ENCODE peak calls at places on chromosomes 2 and 18, in seven cellular contexts. F is cardiac fibroblast; O is neural crest cell; R is CD8-positive, alpha-beta T cell; X is Peyer's patch; N is K562; U is brain microvascular endothelial cell. W is an unnamed sample.

GRCh38 chr2:69667805-69668382 is 24.4 kb upstream of the AAK1 start:
- DNase-seq in F (no peak), O (no peak), R (no peak), X (no peak), N (no peak), U (no peak), W (peak)

GRCh38 chr2:201234167-201235139 is 25.9 kb upstream of the CASP8 start:
- DNase-seq in F (no peak), O (no peak), R (peak), X (peak), N (no peak), U (no peak), W (no peak)

GRCh38 chr2:12806535-12806934 is 89.8 kb downstream of the TRIB2 start:
- DNase-seq in F (peak), O (no peak), R (no peak), X (no peak), N (no peak), U (no peak), W (no peak)

GRCh38 chr18:13112982-13113381 is 105.6 kb upstream of the LDLRAD4 start:
- DNase-seq in F (peak), O (peak), R (no peak), X (no peak), N (peak), U (peak), W (peak)

GRCh38 chr2:106562232-106562631 is 75.1 kb downstream of the CD8B2 start:
- DNase-seq in F (peak), O (no peak), R (no peak), X (no peak), N (no peak), U (no peak), W (no peak)

GRCh38 chr2:59378104-59378503 is 1137.0 kb upstream of the FANCL start:
- DNase-seq in F (no peak), O (no peak), R (no peak), X (no peak), N (no peak), U (no peak), W (no peak)

GRCh38 chr2:176492583-176492982 is 223.3 kb downstream of the MTX2 start:
- DNase-seq in F (no peak), O (no peak), R (no peak), X (no peak), N (no peak), U (no peak), W (no peak)

GRCh38 chr2:233829193-233830110 is 24.9 kb downstream of the HJURP start:
- DNase-seq in F (no peak), O (no peak), R (no peak), X (no peak), N (no peak), U (no peak), W (no peak)

GRCh38 chr2:146927080-146927714 is 917.6 kb upstream of the ACVR2A start:
- DNase-seq in F (peak), O (peak), R (no peak), X (no peak), N (no peak), U (peak), W (no peak)

GRCh38 chr2:233379034-233379433 is 24.7 kb downstream of the DGKD start:
- DNase-seq in F (no peak), O (no peak), R (no peak), X (no peak), N (no peak), U (no peak), W (no peak)

GRCh38 chr2:198283149-198283548 is 478.8 kb downstream of the PLCL1 start:
- DNase-seq in F (peak), O (no peak), R (no peak), X (no peak), N (no peak), U (no peak), W (no peak)

GRCh38 chr2:212970132-212970531 is 181.3 kb downstream of the IKZF2 start:
- DNase-seq in F (no peak), O (no peak), R (no peak), X (no peak), N (no peak), U (no peak), W (peak)

GRCh38 chr2:215207041-215207440 is 68.6 kb upstream of the ABCA12 start:
- DNase-seq in F (no peak), O (no peak), R (no peak), X (no peak), N (no peak), U (no peak), W (no peak)

GRCh38 chr2:168889635-168890005 is 610 bp downstream of the SPC25 start:
- DNase-seq in F (no peak), O (no peak), R (no peak), X (no peak), N (peak), U (no peak), W (no peak)

GRCh38 chr18:60846396-60846795 is 473.8 kb upstream of the MC4R start:
- DNase-seq in F (no peak), O (no peak), R (no peak), X (no peak), N (no peak), U (no peak), W (no peak)

GRCh38 chr18:64444819-64445218 is 295.9 kb upstream of the LINC00305 start:
- DNase-seq in F (no peak), O (no peak), R (no peak), X (no peak), N (no peak), U (no peak), W (no peak)

GRCh38 chr18:14976736-14977430 is 228.9 kb downstream of the ANKRD30B start:
- DNase-seq in F (no peak), O (no peak), R (no peak), X (no peak), N (no peak), U (no peak), W (no peak)

GRCh38 chr2:145374165-145374564 is 854.2 kb upstream of the ZEB2 start:
- DNase-seq in F (no peak), O (no peak), R (no peak), X (no peak), N (no peak), U (no peak), W (no peak)

GRCh38 chr2:23294238-23294637 is 90.7 kb upstream of the KLHL29 start:
- DNase-seq in F (no peak), O (no peak), R (no peak), X (no peak), N (peak), U (no peak), W (no peak)

GRCh38 chr2:171432206-171432968 is 1.4 kb downstream of the METTL8 start:
- DNase-seq in F (no peak), O (no peak), R (no peak), X (no peak), N (no peak), U (no peak), W (no peak)

GRCh38 chr2:116142828-116143227 is 1671.7 kb upstream of the DDX18 start:
- DNase-seq in F (no peak), O (no peak), R (no peak), X (no peak), N (no peak), U (no peak), W (no peak)

GRCh38 chr2:192669505-192670082 is 474.9 kb upstream of the TMEFF2 start:
- DNase-seq in F (no peak), O (no peak), R (no peak), X (no peak), N (no peak), U (no peak), W (no peak)

GRCh38 chr2:67159929-67160328 is 237.2 kb upstream of the ETAA1 start:
- DNase-seq in F (no peak), O (no peak), R (no peak), X (no peak), N (no peak), U (no peak), W (peak)

GRCh38 chr2:63446658-63447057 is 141.6 kb downstream of the WDPCP start:
- DNase-seq in F (no peak), O (no peak), R (no peak), X (no peak), N (no peak), U (no peak), W (no peak)

GRCh38 chr18:13235981-13236380 is 17.4 kb downstream of the LDLRAD4 start:
- DNase-seq in F (no peak), O (no peak), R (no peak), X (no peak), N (no peak), U (no peak), W (no peak)

GRCh38 chr2:132691556-132691955 is 21.6 kb upstream of the LYPD1 start:
- DNase-seq in F (no peak), O (no peak), R (no peak), X (no peak), N (no peak), U (no peak), W (no peak)

GRCh38 chr18:55101458-55101824 is 142.2 kb upstream of the CCDC68 start:
- DNase-seq in F (no peak), O (no peak), R (no peak), X (no peak), N (no peak), U (no peak), W (no peak)

GRCh38 chr18:59878644-59879043 is 21.2 kb upstream of the PMAIP1 start:
- DNase-seq in F (no peak), O (no peak), R (no peak), X (no peak), N (no peak), U (no peak), W (no peak)

GRCh38 chr18:7626922-7627440 is 59.9 kb downstream of the PTPRM start:
- DNase-seq in F (peak), O (no peak), R (no peak), X (no peak), N (no peak), U (peak), W (peak)

DNA sequence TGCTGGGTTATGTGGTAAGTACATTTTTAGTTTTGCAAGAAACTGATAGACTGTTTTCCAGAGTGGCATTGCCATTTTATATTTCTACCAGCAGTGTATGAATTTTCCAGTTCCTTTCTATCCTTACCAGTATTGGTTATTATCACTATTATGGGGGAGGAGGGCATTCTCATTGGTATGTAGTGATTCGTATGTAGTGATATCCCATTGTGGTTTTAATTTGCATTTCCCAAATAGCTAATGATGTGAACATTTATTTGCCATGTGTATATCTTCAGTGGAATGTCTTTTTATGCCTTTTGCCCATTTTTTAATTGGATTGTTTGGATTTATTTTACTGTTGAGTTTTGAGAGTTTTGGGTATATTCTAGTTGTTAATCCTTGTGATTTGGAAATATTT is 16.9 kb downstream of the EIF5B start:
- DNase-seq in F (peak), O (no peak), R (no peak), X (no peak), N (no peak), U (no peak), W (peak)
- TF ChIP-seq CTCF in F (no peak), O (no peak), R (no peak), X (no peak), N (no peak), U (no peak), W (no peak)

GRCh38 chr2:159755014-159755413 is 42.7 kb downstream of the MARCHF7 start:
- DNase-seq in F (no peak), O (no peak), R (no peak), X (no peak), N (no peak), U (no peak), W (no peak)

GRCh38 chr2:159753797-159754196 is 41.5 kb downstream of the MARCHF7 start:
- DNase-seq in F (no peak), O (no peak), R (no peak), X (no peak), N (no peak), U (no peak), W (no peak)

GRCh38 chr2:159758239-159758638 is 39.8 kb downstream of the CD302 start:
- DNase-seq in F (no peak), O (no peak), R (no peak), X (no peak), N (no peak), U (no peak), W (no peak)

GRCh38 chr2:159758686-159759085 is 39.3 kb downstream of the CD302 start:
- DNase-seq in F (peak), O (no peak), R (no peak), X (no peak), N (no peak), U (no peak), W (no peak)

DNA sequence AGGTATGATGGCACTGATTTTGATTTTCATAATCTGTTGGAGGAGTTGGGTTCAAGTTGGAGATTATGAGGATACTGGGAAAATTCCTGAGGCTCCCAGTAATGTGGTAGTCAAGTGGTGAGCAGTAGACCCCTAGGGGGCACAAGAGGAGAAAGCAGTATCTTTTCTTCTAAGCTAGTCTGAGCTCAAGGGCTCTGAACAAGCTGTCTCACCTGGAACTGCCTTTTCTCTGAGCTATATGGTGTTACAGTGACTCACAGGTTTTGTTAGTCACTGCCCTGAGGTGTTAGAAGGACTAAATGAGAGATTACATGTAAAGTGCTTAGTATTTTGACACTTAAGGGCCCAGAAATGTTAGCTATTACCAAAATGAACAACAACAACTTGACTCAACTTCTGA is 42.2 kb downstream of the CD302 start:
- DNase-seq in F (peak), O (no peak), R (no peak), X (no peak), N (peak), U (peak), W (peak)
- TF ChIP-seq CTCF in F (peak), O (peak), R (no peak), X (no peak), N (peak), U (peak), W (peak)

DNA sequence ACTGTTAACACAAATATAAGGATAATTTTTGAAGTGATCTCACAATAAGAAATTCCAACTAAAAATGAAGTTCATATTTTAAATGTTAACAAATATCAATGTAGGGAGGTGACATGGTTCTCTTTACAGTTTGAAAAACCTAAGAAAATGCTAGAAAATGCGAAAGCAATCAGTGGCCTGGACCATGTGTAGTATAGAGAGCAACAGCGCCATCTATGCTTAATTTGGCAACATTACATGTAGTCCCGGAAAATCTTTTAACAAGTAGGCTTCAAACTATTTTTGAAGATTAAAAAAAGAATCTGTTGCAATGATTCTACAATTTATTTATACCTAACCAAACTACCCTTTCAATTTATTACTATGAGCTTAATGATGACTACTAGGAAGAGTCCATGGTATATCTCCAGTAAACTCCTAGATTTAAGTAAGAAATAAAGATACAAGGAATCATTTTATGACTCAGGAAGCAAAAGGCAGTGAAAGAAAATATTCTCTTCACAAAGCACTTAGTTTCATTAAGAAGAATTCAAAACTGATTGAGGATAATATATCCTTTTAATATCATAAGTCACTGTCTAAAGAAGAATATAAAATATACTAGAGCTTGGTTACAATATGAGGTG is 33.3 kb downstream of the NDUFA10 start:
- DNase-seq in F (peak), O (no peak), R (no peak), X (no peak), N (peak), U (peak), W (peak)
- TF ChIP-seq CTCF in F (peak), O (peak), R (peak), X (peak), N (peak), U (peak), W (peak)

GRCh38 chr18:26802330-26803200 is 62.9 kb downstream of the AQP4 start:
- DNase-seq in F (no peak), O (no peak), R (no peak), X (no peak), N (no peak), U (no peak), W (no peak)

GRCh38 chr18:26803643-26804042 is 61.9 kb downstream of the AQP4 start:
- DNase-seq in F (no peak), O (no peak), R (no peak), X (no peak), N (no peak), U (no peak), W (no peak)

GRCh38 chr18:26806224-26806623 is 59.3 kb downstream of the AQP4 start:
- DNase-seq in F (no peak), O (no peak), R (no peak), X (no peak), N (no peak), U (no peak), W (no peak)

DNA sequence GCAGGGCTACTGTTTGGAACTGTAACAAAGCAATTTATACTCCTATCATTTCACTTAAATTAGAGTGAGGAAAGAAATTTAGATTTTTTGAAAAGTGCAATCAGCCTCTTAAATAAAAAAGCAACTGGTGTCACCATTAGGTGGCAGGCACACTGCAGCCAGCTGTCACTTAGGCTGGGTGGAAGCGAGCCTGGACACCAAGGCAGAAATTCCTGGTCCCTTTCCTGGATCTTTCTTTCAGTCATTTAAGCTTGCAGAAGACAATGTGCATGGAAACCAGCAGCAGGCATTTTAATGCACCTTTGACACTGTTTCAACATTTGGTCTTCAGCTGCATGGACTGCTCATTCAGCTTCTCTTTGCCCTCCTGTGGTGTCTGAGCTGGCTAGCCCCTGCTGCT is 61.0 kb downstream of the AQP4 start:
- DNase-seq in F (no peak), O (peak), R (no peak), X (no peak), N (no peak), U (no peak), W (no peak)
- TF ChIP-seq CTCF in F (no peak), O (peak), R (no peak), X (peak), N (no peak), U (peak), W (no peak)

GRCh38 chr2:237600205-237600846 is 9.8 kb upstream of the RAB17 start:
- DNase-seq in F (peak), O (no peak), R (no peak), X (no peak), N (no peak), U (peak), W (peak)
- TF ChIP-seq CTCF in F (peak), O (no peak), R (no peak), X (no peak), N (no peak), U (peak), W (peak)

GRCh38 chr2:120224735-120225548 is 1.7 kb upstream of the TMEM185B start:
- DNase-seq in F (no peak), O (no peak), R (no peak), X (no peak), N (no peak), U (no peak), W (no peak)

GRCh38 chr2:120222186-120223033 is 790 bp downstream of the TMEM185B start:
- DNase-seq in F (no peak), O (no peak), R (no peak), X (no peak), N (no peak), U (no peak), W (no peak)

GRCh38 chr2:120221616-120222015 is 1.6 kb downstream of the TMEM185B start:
- DNase-seq in F (no peak), O (no peak), R (no peak), X (no peak), N (no peak), U (no peak), W (no peak)

GRCh38 chr2:120224256-120224655 is 1.1 kb upstream of the TMEM185B start:
- DNase-seq in F (no peak), O (no peak), R (no peak), X (no peak), N (no peak), U (no peak), W (no peak)

DNA sequence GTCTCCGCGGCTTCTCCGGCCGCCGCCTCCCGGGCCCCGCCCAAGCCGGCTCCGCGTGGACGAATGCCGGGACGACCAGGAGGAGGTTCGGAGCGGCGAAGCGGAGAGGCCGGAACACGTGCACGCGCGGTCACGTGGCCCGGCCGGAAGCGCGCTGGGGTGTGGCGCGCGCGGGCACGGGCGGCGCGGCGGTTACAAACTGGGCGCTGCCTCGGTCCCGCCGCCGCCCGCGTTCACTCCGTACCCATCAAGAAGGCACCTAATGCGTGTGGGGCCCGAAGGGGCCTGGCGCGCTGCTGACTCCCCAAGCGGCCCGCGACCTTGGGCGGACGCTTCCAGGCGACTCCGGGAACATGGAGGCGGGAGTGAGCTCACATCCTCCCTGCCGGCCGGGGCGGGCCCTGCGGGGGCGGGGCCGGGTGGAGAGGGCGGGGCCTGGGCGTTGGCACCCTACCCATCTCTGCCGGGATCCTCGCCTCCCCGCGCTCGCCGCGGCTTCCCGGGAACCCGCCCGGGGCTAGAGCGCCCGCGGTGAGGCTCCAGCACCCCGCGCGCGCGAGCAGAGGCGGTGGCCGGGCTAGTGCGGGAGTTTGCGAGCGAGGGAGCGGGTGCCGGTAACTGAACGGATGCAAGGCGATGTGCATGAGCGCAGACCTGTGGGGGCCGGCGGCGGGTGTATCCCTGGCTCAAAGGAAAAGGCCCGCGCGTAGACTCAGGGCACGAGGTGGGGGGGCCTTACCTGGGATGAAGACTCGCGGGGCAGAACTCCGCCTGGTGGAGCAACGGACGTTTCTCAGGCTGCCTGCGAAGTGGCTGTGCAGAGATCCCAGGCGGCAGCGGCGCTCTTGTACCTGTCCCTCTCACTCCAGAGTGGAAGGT is at the start of gene TMEM185B:
- DNase-seq in F (peak), O (peak), R (peak), X (peak), N (peak), U (peak), W (peak)
- TF ChIP-seq CTCF in F (peak), O (peak), R (no peak), X (peak), N (peak), U (peak), W (peak)

W was measured in HFFc6.